ENCODE peak calls at places on chromosomes 1 and 21, in nine cellular contexts. C is cardiac fibroblast; L is activated CD8-positive, alpha-beta T cell treated with anti-CD3 and anti-CD28 coated beads for 36 hours; H is HepG2; W is GM12865; R is colonic mucosa; K is pancreas; N is upper lobe of right lung; O is left ventricle myocardium inferior. Y is an unnamed sample.

GRCh38 chr1:16189921-16190499 is 22.4 kb downstream of the ARHGEF19 start:
- DNase-seq in N (no peak), O (no peak), K (no peak), R (no peak), C (no peak), H (no peak), L (no peak), W (no peak), Y (no peak)

GRCh38 chr1:209884665-209885117 is 53.3 kb upstream of the SYT14 start:
- DNase-seq in O (no peak), K (peak), L (peak), N (no peak), W (peak), R (peak), C (peak), H (peak), Y (no peak)

GRCh38 chr1:185720633-185721272 is 13.4 kb upstream of the HMCN1 start:
- DNase-seq in W (peak), L (no peak), N (no peak), O (no peak), H (peak), C (peak), R (no peak), K (no peak), Y (no peak)

GRCh38 chr1:100343897-100344296 is 8.4 kb upstream of the CDC14A start:
- DNase-seq in L (no peak), C (no peak), K (no peak), R (no peak), H (no peak), W (no peak), N (no peak), O (no peak), Y (no peak)

GRCh38 chr1:209222826-209223225 is 360.7 kb upstream of the CAMK1G start:
- DNase-seq in W (no peak), C (no peak), K (no peak), L (no peak), O (no peak), R (no peak), N (no peak), H (no peak), Y (no peak)

GRCh38 chr1:118249641-118250040 is 64.6 kb upstream of the SPAG17 start:
- DNase-seq in R (no peak), N (no peak), C (no peak), H (no peak), K (no peak), L (no peak), O (no peak), W (no peak), Y (no peak)

GRCh38 chr1:109789771-109790170 is 26.0 kb upstream of the EPS8L3 start:
- DNase-seq in N (peak), O (no peak), R (peak), K (no peak), H (no peak), W (no peak), L (no peak), C (no peak), Y (no peak)

GRCh38 chr1:115539736-115540135 is 102.0 kb upstream of the VANGL1 start:
- DNase-seq in R (no peak), N (no peak), W (no peak), O (no peak), C (peak), H (no peak), L (no peak), K (no peak), Y (no peak)

GRCh38 chr1:218347713-218348627 is 2.8 kb downstream of the TGFB2 start:
- DNase-seq in W (no peak), N (no peak), C (peak), O (no peak), L (no peak), R (no peak), K (no peak), H (no peak), Y (no peak)

GRCh38 chr1:233909195-233909594 is 4.7 kb downstream of the SLC35F3 start:
- DNase-seq in C (no peak), L (no peak), O (no peak), W (no peak), K (no peak), R (no peak), N (no peak), H (peak), Y (no peak)

GRCh38 chr1:213335084-213335483 is 284.0 kb downstream of the RPS6KC1 start:
- DNase-seq in W (no peak), K (no peak), C (no peak), H (no peak), L (no peak), O (no peak), R (no peak), N (no peak), Y (no peak)

GRCh38 chr21:32135401-32136363 is 143.2 kb downstream of the MIS18A start:
- DNase-seq in N (no peak), K (no peak), R (no peak), H (no peak), O (no peak), W (peak), L (no peak), C (no peak), Y (peak)

GRCh38 chr1:218312509-218312908 is 27.4 kb downstream of the RRP15 start:
- DNase-seq in L (no peak), R (no peak), N (no peak), C (no peak), O (no peak), W (no peak), K (no peak), H (no peak), Y (no peak)

GRCh38 chr1:27940297-27940696 is 5.5 kb downstream of the SMPDL3B start:
- DNase-seq in C (peak), K (no peak), N (no peak), R (peak), H (peak), O (peak), W (peak), L (peak), Y (peak)

GRCh38 chr1:232454487-232454886 is 175.4 kb downstream of the SIPA1L2 start:
- DNase-seq in L (no peak), O (no peak), K (no peak), N (no peak), H (no peak), W (no peak), R (no peak), C (no peak), Y (no peak)

GRCh38 chr21:26169061-26169610 is 1.4 kb downstream of the APP start:
- DNase-seq in K (no peak), C (peak), N (no peak), L (peak), H (peak), R (peak), O (peak), W (peak), Y (peak)

GRCh38 chr1:15950302-15950701 is 25.6 kb downstream of the ZBTB17 start:
- DNase-seq in R (no peak), W (peak), L (peak), O (no peak), N (no peak), H (no peak), C (no peak), K (no peak), Y (no peak)

GRCh38 chr1:65431111-65431705 is 10.7 kb downstream of the LEPR start:
- DNase-seq in W (peak), K (no peak), N (no peak), L (no peak), O (no peak), C (peak), R (no peak), H (peak), Y (peak)

GRCh38 chr1:11831945-11832725 is 15.4 kb downstream of the NPPA start:
- DNase-seq in C (no peak), W (no peak), R (no peak), O (no peak), N (no peak), K (no peak), H (no peak), L (no peak), Y (no peak)

GRCh38 chr1:113515498-113515897 is 125.2 kb downstream of the MAGI3 start:
- DNase-seq in K (no peak), O (no peak), L (no peak), C (no peak), W (no peak), R (no peak), H (no peak), N (no peak), Y (no peak)

GRCh38 chr1:150243003-150243402 is 7.1 kb upstream of the ANP32E start:
- DNase-seq in K (no peak), H (no peak), O (no peak), R (no peak), N (peak), L (no peak), W (no peak), C (no peak), Y (no peak)

GRCh38 chr1:62687903-62688686 is at the start of gene DOCK7:
- DNase-seq in R (peak), C (peak), N (peak), H (peak), K (peak), W (peak), L (peak), O (peak), Y (peak)

GRCh38 chr1:231478800-231479199 is 49.7 kb upstream of the TSNAX start:
- DNase-seq in H (no peak), N (no peak), W (no peak), O (no peak), C (no peak), R (no peak), K (no peak), L (no peak), Y (no peak)

DNA sequence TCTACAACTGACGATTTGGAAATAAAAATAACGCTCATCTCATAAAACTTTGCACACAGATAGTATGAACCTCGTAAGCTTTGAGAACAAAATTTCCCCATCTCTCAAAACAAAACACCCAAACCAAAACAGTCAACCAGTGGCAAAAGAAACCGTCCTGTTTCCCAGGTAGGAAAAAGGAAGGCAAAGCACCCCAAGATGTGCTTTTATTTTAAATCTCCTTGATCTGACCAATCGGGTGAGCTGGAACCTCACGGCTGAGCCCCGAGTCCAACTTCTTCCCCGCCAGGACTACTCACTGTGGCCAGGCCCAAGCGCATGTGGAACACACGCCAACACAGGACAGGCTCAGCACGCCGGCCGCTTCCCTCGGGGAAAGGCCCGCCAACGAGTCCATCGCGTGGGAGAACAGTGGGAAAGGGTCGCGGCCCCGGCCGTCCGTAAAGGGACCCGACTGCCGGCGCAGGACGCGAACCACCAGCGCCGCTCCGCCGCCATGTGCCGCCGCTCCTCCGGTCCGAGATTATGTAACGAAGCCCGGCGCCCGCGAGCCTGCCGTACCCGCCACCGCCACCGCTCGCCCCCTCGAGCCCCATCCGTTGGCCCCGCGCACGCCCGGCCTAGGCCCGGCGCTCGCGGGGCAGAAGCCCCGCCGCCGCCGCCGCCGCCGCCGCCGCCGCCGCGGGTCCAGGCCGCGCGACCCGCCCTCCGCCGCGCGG is 759 bp downstream of the AHCTF1 start:
- DNase-seq in C (peak), K (peak), L (peak), N (peak), O (peak), H (peak), R (peak), W (peak), Y (peak)
- TF ChIP-seq CTCF in C (no peak), K (no peak), L (no peak), N (no peak), O (no peak), H (no peak), R (no peak), W (no peak), Y (no peak)

DNA sequence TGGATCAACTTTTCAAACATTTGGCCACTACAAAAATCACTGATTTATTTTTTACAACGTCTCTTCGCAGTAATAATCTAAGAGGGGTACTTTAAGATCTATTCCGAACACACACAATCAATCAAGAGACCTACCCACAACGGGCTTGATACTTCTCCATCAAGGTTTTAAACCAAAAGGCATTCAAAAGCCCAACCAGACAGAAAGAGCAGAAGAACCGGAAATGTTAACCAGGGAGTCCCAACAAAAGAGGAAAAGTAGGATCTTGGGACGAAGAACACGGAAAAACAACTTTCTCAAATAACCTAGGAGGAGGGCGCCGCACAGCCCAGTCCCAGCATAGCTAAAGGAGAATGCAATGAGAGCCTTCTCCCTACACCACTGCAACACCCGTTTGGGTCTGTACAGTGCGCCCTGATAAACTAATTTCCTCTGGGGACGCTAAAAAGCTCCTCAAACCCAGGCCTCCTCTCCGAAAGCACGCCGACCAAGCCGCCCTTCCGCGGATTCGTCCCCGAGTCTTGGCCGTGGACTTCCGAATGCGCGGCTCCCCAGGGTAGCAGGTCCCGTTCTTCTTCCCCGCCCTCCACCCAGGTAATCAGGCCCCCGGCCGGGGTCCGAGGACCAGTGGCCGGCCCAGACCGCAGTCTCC is 623 bp downstream of the RPL22 start:
- DNase-seq in N (no peak), H (no peak), C (no peak), R (peak), W (peak), L (peak), O (no peak), K (no peak), Y (no peak)
- TF ChIP-seq CTCF in N (no peak), H (no peak), C (no peak), R (no peak), W (no peak), L (no peak), O (no peak), K (no peak), Y (no peak)

DNA sequence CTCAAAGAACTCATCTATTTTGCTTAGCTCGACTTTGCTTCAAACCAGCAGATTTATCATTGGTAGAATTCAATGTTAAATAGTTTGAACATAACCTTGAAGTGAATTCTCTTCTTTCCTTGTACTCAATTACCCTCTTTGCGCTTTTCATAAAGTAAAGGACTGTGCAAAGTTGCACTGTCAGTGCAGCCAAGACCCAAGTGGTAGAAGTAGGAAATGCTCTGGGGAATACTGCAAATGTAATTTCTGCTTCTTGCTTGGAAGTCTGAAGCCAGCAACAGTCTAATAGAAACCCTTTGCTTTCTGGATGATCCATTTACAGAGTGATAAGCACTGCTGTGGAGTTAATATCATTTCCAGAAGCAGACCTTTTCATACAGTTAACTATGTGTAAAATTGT is 936.7 kb upstream of the TMPRSS15 start:
- DNase-seq in W (no peak), K (no peak), H (no peak), C (no peak), N (no peak), O (no peak), L (no peak), R (no peak), Y (no peak)
- TF ChIP-seq CTCF in W (no peak), K (no peak), H (no peak), C (no peak), N (no peak), O (no peak), L (no peak), R (no peak), Y (no peak)

DNA sequence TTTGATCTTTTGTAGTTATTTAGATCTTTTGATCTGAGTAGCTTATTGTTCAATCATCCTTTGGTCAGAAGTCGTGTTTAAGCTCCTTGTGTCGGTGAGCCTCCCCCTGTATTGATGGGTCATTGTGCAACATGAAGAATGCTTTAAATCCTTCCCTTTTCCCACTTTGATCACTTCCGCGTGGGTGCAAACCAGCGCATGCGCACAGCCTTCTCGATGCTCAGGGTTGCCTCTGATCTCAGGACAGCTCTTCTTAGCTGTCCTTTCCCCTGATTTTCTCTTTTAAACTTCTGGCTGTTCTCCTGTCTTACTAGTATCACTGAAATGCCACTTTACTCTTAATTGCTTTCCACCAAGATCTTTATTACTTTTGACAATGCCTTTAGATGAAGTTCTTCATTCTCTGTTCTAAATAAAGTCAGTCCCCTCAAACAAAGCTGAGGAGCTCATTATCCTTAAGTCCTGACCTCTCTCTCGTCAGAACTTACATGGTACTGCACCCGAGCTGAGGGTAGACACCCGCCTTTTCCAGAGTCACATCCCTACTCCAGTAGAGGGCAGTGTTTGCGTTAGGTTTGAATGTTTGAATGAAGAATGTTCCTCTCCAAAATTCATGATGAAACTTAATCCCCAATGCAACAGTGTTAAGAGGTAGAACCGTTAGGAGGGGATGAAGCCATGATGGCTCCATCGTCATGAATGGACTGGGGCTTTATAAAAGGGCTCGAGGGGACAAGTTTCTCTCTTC is 547.9 kb upstream of the TMPRSS15 start:
- DNase-seq in O (no peak), N (no peak), K (no peak), H (no peak), R (peak), W (peak), L (peak), C (no peak), Y (no peak)
- TF ChIP-seq CTCF in O (peak), N (peak), K (no peak), H (no peak), R (peak), W (no peak), L (peak), C (no peak), Y (peak)

GRCh38 chr1:183241446-183241845 is 55.4 kb downstream of the LAMC2 start:
- DNase-seq in K (no peak), C (peak), R (no peak), L (no peak), O (no peak), N (no peak), H (no peak), W (no peak), Y (no peak)
- TF ChIP-seq CTCF in K (no peak), C (no peak), R (no peak), L (no peak), O (no peak), N (no peak), H (no peak), W (no peak), Y (no peak)

GRCh38 chr1:222009105-222009730 is 267.3 kb upstream of the DUSP10 start:
- DNase-seq in N (no peak), R (no peak), K (no peak), O (no peak), W (peak), C (peak), L (peak), H (peak), Y (peak)
- TF ChIP-seq CTCF in N (peak), R (peak), K (no peak), O (peak), W (peak), C (peak), L (peak), H (peak), Y (peak)

DNA sequence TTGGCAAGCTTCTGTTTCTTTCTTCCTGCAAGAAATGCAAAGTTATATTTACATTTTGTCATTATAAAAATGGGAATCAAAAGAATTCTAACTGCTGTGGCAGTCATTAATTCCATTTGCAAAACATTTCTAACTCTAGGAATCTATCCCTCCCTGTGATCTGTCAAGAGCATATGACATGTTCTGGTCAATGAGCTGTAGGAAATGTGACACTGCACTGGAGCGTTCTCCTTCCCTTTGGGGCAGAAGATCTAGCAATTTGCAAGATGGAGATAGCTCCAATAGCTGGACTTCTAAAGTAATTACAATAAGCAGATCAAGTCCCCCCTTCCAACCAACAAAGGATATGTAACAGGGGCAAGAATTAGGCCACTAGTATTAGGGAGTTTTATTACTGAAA is 6.3 kb downstream of the TOMM20 start:
- DNase-seq in N (no peak), R (no peak), C (no peak), O (no peak), K (no peak), W (no peak), H (no peak), L (no peak), Y (no peak)
- TF ChIP-seq CTCF in N (no peak), R (no peak), C (no peak), O (no peak), K (no peak), W (no peak), H (no peak), L (no peak), Y (no peak)

GRCh38 chr1:31514117-31514516 is 62.2 kb upstream of the TINAGL1 start:
- DNase-seq in K (no peak), L (no peak), O (no peak), W (no peak), H (no peak), N (no peak), R (no peak), C (no peak), Y (no peak)
- TF ChIP-seq CTCF in K (no peak), L (no peak), O (no peak), W (no peak), H (peak), N (no peak), R (no peak), C (no peak), Y (no peak)